ENCODE peak calls at places on chromosomes 3 and 15, in nine cellular contexts. K is kidney tubule cell; C is HuH-7; Z is stimulated activated naive B cell treated with anti-CD40 and anti-IgM and Interleukin-4, amounts not matched to agents 10 μg/mL and 1 μg/mL and 100 μg/mL, for 72 hours; J is activated CD8-positive, alpha-beta memory T cell treated with anti-CD3 and anti-CD28 coated beads for 24 hours; V is cardiac muscle cell; T is tibial artery; M is pons; I is GOT3. H is an unnamed sample.

GRCh38 chr15:69498987-69499386 is 46.4 kb downstream of the RPLP1 start:
- DNase-seq in K (no peak), C (no peak), Z (no peak), J (no peak), V (no peak), T (no peak), M (no peak), I (no peak), H (no peak)

GRCh38 chr3:13338231-13338630 is 81.9 kb downstream of the NUP210 start:
- DNase-seq in K (peak; percentile 13), C (no peak), Z (no peak), J (no peak), V (no peak), T (no peak), M (no peak), I (no peak), H (no peak)

GRCh38 chr15:29859981-29860745 is 37.9 kb upstream of the TJP1 start:
- DNase-seq in K (peak; percentile 84), C (no peak), Z (no peak), J (no peak), V (peak; percentile 49), T (no peak), M (no peak), I (no peak), H (no peak)

GRCh38 chr3:104564045-104564643 is 802.6 kb upstream of the ALCAM start:
- DNase-seq in K (peak; percentile 50), C (no peak), Z (no peak), J (peak; percentile 76), V (peak; percentile 66), T (peak; percentile 69), M (peak; percentile 78), I (no peak), H (peak; percentile 77)

GRCh38 chr15:99343836-99344551 is 92.7 kb downstream of the LRRC28 start:
- DNase-seq in K (peak; percentile 29), C (peak; percentile 20), Z (no peak), J (peak; percentile 66), V (peak; percentile 9), T (no peak), M (peak; percentile 65), I (no peak), H (peak; percentile 65)

GRCh38 chr15:66080791-66081475 is 172.6 kb downstream of the MEGF11 start:
- DNase-seq in K (peak; percentile 74), C (peak; percentile 71), Z (no peak), J (no peak), V (peak; percentile 65), T (no peak), M (no peak), I (peak; percentile 22), H (no peak)

GRCh38 chr15:85763157-85763556 is 31.6 kb downstream of the KLHL25 start:
- DNase-seq in K (peak; percentile 61), C (no peak), Z (no peak), J (no peak), V (no peak), T (no peak), M (no peak), I (no peak), H (no peak)

GRCh38 chr3:147620906-147621305 is 211.7 kb downstream of the ZIC1 start:
- DNase-seq in K (no peak), C (no peak), Z (no peak), J (no peak), V (no peak), T (no peak), M (no peak), I (no peak), H (no peak)

GRCh38 chr3:10450494-10451440 is 54.6 kb downstream of the ATP2B2 start:
- DNase-seq in K (no peak), C (peak; percentile 51), Z (no peak), J (no peak), V (no peak), T (no peak), M (no peak), I (no peak), H (no peak)

GRCh38 chr3:101453966-101454365 is 59.0 kb downstream of the SENP7 start:
- DNase-seq in K (no peak), C (no peak), Z (no peak), J (no peak), V (peak; percentile 3), T (no peak), M (no peak), I (no peak), H (no peak)

GRCh38 chr3:185815391-185816282 is 9.2 kb downstream of the IGF2BP2 start:
- DNase-seq in K (peak; percentile 35), C (no peak), Z (no peak), J (no peak), V (peak; percentile 56), T (no peak), M (no peak), I (no peak), H (no peak)

GRCh38 chr3:36362216-36362615 is 18.1 kb upstream of the STAC start:
- DNase-seq in K (peak; percentile 90), C (no peak), Z (no peak), J (no peak), V (no peak), T (no peak), M (no peak), I (no peak), H (no peak)

GRCh38 chr15:92924216-92924615 is 24.1 kb downstream of the CHD2 start:
- DNase-seq in K (peak; percentile 51), C (no peak), Z (no peak), J (no peak), V (no peak), T (no peak), M (peak; percentile 55), I (no peak), H (no peak)

GRCh38 chr15:92112180-92112579 is 258.7 kb downstream of the SLCO3A1 start:
- DNase-seq in K (no peak), C (no peak), Z (no peak), J (no peak), V (peak; percentile 73), T (no peak), M (peak; percentile 94), I (no peak), H (no peak)

GRCh38 chr3:58518304-58518789 is 18.6 kb downstream of the ACOX2 start:
- DNase-seq in K (no peak), C (peak; percentile 28), Z (no peak), J (no peak), V (no peak), T (no peak), M (no peak), I (no peak), H (no peak)

GRCh38 chr15:98428253-98428989 is 219.9 kb upstream of the IGF1R start:
- DNase-seq in K (peak; percentile 80), C (peak; percentile 80), Z (peak; percentile 49), J (peak; percentile 88), V (peak; percentile 62), T (peak; percentile 72), M (no peak), I (peak; percentile 57), H (peak; percentile 97)

GRCh38 chr3:51675201-51675611 is 4.2 kb downstream of the TEX264 start:
- DNase-seq in K (peak; percentile 81), C (no peak), Z (no peak), J (peak; percentile 64), V (peak; percentile 20), T (no peak), M (no peak), I (no peak), H (no peak)

GRCh38 chr3:50662408-50662807 is 12.3 kb upstream of the DOCK3 start:
- DNase-seq in K (no peak), C (no peak), Z (no peak), J (peak; percentile 40), V (no peak), T (no peak), M (no peak), I (no peak), H (no peak)

GRCh38 chr3:150737874-150738679 is 24.9 kb downstream of the SIAH2 start:
- DNase-seq in K (peak; percentile 90), C (no peak), Z (no peak), J (no peak), V (peak; percentile 74), T (no peak), M (no peak), I (no peak), H (no peak)

GRCh38 chr3:197511853-197512635 is 43.7 kb downstream of the BDH1 start:
- DNase-seq in K (no peak), C (no peak), Z (no peak), J (no peak), V (no peak), T (no peak), M (no peak), I (no peak), H (peak; percentile 69)

GRCh38 chr3:45993421-45994027 is 2.1 kb downstream of the FYCO1 start:
- DNase-seq in K (no peak), C (no peak), Z (no peak), J (no peak), V (no peak), T (no peak), M (no peak), I (no peak), H (no peak)

GRCh38 chr3:31288641-31289100 is 244.1 kb upstream of the STT3B start:
- DNase-seq in K (peak; percentile 47), C (peak; percentile 58), Z (no peak), J (no peak), V (peak; percentile 38), T (no peak), M (peak; percentile 37), I (no peak), H (peak; percentile 10)

GRCh38 chr3:171323934-171324535 is 136.2 kb downstream of the TNIK start:
- DNase-seq in K (peak; percentile 45), C (no peak), Z (no peak), J (no peak), V (peak; percentile 39), T (no peak), M (no peak), I (no peak), H (no peak)

GRCh38 chr15:65666257-65666656 is 44.5 kb downstream of the SLC24A1 start:
- DNase-seq in K (peak; percentile 87), C (no peak), Z (no peak), J (no peak), V (peak; percentile 40), T (no peak), M (peak; percentile 85), I (no peak), H (no peak)

GRCh38 chr15:66498501-66499386 is 1.2 kb upstream of the SNAPC5 start:
- DNase-seq in K (peak; percentile 52), C (peak; percentile 26), Z (no peak), J (peak; percentile 58), V (peak; percentile 59), T (no peak), M (peak; percentile 32), I (no peak), H (no peak)

GRCh38 chr3:123447749-123448502 is 964 bp downstream of the ADCY5 start:
- DNase-seq in K (peak; percentile 43), C (peak; percentile 63), Z (no peak), J (peak; percentile 66), V (no peak), T (no peak), M (no peak), I (no peak), H (peak; percentile 87)

GRCh38 chr3:9965200-9965875 is 13.1 kb upstream of the PRRT3 start:
- DNase-seq in K (no peak), C (no peak), Z (no peak), J (no peak), V (no peak), T (no peak), M (no peak), I (no peak), H (no peak)

GRCh38 chr3:88779482-88779881 is 327.9 kb upstream of the EPHA3 start:
- DNase-seq in K (no peak), C (no peak), Z (no peak), J (no peak), V (no peak), T (no peak), M (no peak), I (no peak), H (no peak)

GRCh38 chr3:155744091-155744625 is 713 bp downstream of the PLCH1 start:
- DNase-seq in K (peak; percentile 78), C (peak; percentile 72), Z (peak; percentile 31), J (peak; percentile 77), V (peak; percentile 27), T (no peak), M (peak; percentile 26), I (no peak), H (no peak)

GRCh38 chr3:119559441-119559963 is at the start of gene CD80:
- DNase-seq in K (peak; percentile 55), C (peak; percentile 71), Z (peak; percentile 73), J (peak; percentile 75), V (peak; percentile 70), T (peak; percentile 41), M (peak; percentile 45), I (no peak), H (peak; percentile 62)

GRCh38 chr3:1348547-1348946 is 255.7 kb downstream of the CNTN6 start:
- DNase-seq in K (no peak), C (no peak), Z (no peak), J (no peak), V (no peak), T (no peak), M (no peak), I (no peak), H (no peak)